ENCODE peak calls at places on chromosomes 6 and 20, in seven cellular contexts. One of them, this sample, is unnamed.

GRCh38 chr20:46021361-46022359 is 7.4 kb upstream of the SLC12A5 start:
- DNase-seq in HepG2: peak
- DNase-seq in H1: peak
- DNase-seq in HCT116: no peak
- DNase-seq in GM23338: peak
- DNase-seq in astrocyte: no peak
- DNase-seq in fibroblast of lung: no peak
- DNase-seq in this sample: no peak

GRCh38 chr6:26249959-26250805 is 114.8 kb upstream of the BTN3A2 start:
- DNase-seq in HepG2: peak
- DNase-seq in H1: no peak
- DNase-seq in HCT116: no peak
- DNase-seq in GM23338: peak
- DNase-seq in astrocyte: peak
- DNase-seq in fibroblast of lung: peak
- DNase-seq in this sample: no peak

GRCh38 chr20:6169251-6169650 is 46.4 kb upstream of the FERMT1 start:
- DNase-seq in HepG2: peak
- DNase-seq in H1: no peak
- DNase-seq in HCT116: no peak
- DNase-seq in GM23338: no peak
- DNase-seq in astrocyte: peak
- DNase-seq in fibroblast of lung: no peak
- DNase-seq in this sample: no peak

GRCh38 chr20:17786221-17786718 is 86.5 kb downstream of the BANF2 start:
- DNase-seq in HepG2: no peak
- DNase-seq in H1: no peak
- DNase-seq in HCT116: no peak
- DNase-seq in GM23338: no peak
- DNase-seq in astrocyte: peak
- DNase-seq in fibroblast of lung: peak
- DNase-seq in this sample: no peak

GRCh38 chr6:105432797-105433196 is 29.9 kb upstream of the PREP start:
- DNase-seq in HepG2: peak
- DNase-seq in H1: no peak
- DNase-seq in HCT116: peak
- DNase-seq in GM23338: peak
- DNase-seq in astrocyte: peak
- DNase-seq in fibroblast of lung: peak
- DNase-seq in this sample: no peak

GRCh38 chr6:117272886-117273285 is 7.5 kb downstream of the VGLL2 start:
- DNase-seq in HepG2: no peak
- DNase-seq in H1: no peak
- DNase-seq in HCT116: no peak
- DNase-seq in GM23338: no peak
- DNase-seq in astrocyte: no peak
- DNase-seq in fibroblast of lung: no peak
- DNase-seq in this sample: no peak

GRCh38 chr6:44624226-44624625 is 236.7 kb downstream of the CDC5L start:
- DNase-seq in HepG2: no peak
- DNase-seq in H1: no peak
- DNase-seq in HCT116: no peak
- DNase-seq in GM23338: peak
- DNase-seq in astrocyte: no peak
- DNase-seq in fibroblast of lung: no peak
- DNase-seq in this sample: no peak

GRCh38 chr6:328184-328670 is 35.9 kb downstream of the DUSP22 start:
- DNase-seq in HepG2: no peak
- DNase-seq in H1: no peak
- DNase-seq in HCT116: no peak
- DNase-seq in GM23338: no peak
- DNase-seq in astrocyte: peak
- DNase-seq in fibroblast of lung: peak
- DNase-seq in this sample: no peak

GRCh38 chr20:44394520-44395182 is 39.2 kb downstream of the HNF4A start:
- DNase-seq in HepG2: peak
- DNase-seq in H1: no peak
- DNase-seq in HCT116: no peak
- DNase-seq in GM23338: no peak
- DNase-seq in astrocyte: no peak
- DNase-seq in fibroblast of lung: peak
- DNase-seq in this sample: no peak

GRCh38 chr6:122653094-122653493 is 42.9 kb downstream of the PKIB start:
- DNase-seq in HepG2: peak
- DNase-seq in H1: no peak
- DNase-seq in HCT116: peak
- DNase-seq in GM23338: peak
- DNase-seq in astrocyte: peak
- DNase-seq in fibroblast of lung: no peak
- DNase-seq in this sample: no peak

GRCh38 chr6:52877168-52877567 is 32.3 kb downstream of the GSTA3 start:
- DNase-seq in HepG2: no peak
- DNase-seq in H1: no peak
- DNase-seq in HCT116: peak
- DNase-seq in GM23338: no peak
- DNase-seq in astrocyte: peak
- DNase-seq in fibroblast of lung: peak
- DNase-seq in this sample: no peak

GRCh38 chr20:53148764-53149163 is 176.6 kb downstream of the TSHZ2 start:
- DNase-seq in HepG2: no peak
- DNase-seq in H1: no peak
- DNase-seq in HCT116: no peak
- DNase-seq in GM23338: no peak
- DNase-seq in astrocyte: peak
- DNase-seq in fibroblast of lung: no peak
- DNase-seq in this sample: no peak

GRCh38 chr6:13391537-13391936 is 63.2 kb upstream of the TBC1D7 start:
- DNase-seq in HepG2: no peak
- DNase-seq in H1: no peak
- DNase-seq in HCT116: no peak
- DNase-seq in GM23338: no peak
- DNase-seq in astrocyte: no peak
- DNase-seq in fibroblast of lung: no peak
- DNase-seq in this sample: no peak

GRCh38 chr20:32191873-32192272 is 15.7 kb downstream of the PLAGL2 start:
- DNase-seq in HepG2: no peak
- DNase-seq in H1: no peak
- DNase-seq in HCT116: no peak
- DNase-seq in GM23338: no peak
- DNase-seq in astrocyte: peak
- DNase-seq in fibroblast of lung: no peak
- DNase-seq in this sample: no peak

GRCh38 chr6:25022140-25022553 is 86.4 kb upstream of the RIPOR2 start:
- DNase-seq in HepG2: no peak
- DNase-seq in H1: no peak
- DNase-seq in HCT116: no peak
- DNase-seq in GM23338: no peak
- DNase-seq in astrocyte: peak
- DNase-seq in fibroblast of lung: peak
- DNase-seq in this sample: no peak

GRCh38 chr6:56962451-56962850 is 7.5 kb downstream of the BEND6 start:
- DNase-seq in HepG2: no peak
- DNase-seq in H1: no peak
- DNase-seq in HCT116: no peak
- DNase-seq in GM23338: no peak
- DNase-seq in astrocyte: peak
- DNase-seq in fibroblast of lung: no peak
- DNase-seq in this sample: no peak

GRCh38 chr6:36827261-36828079 is 11.8 kb downstream of the CPNE5 start:
- DNase-seq in HepG2: no peak
- DNase-seq in H1: no peak
- DNase-seq in HCT116: no peak
- DNase-seq in GM23338: no peak
- DNase-seq in astrocyte: peak
- DNase-seq in fibroblast of lung: peak
- DNase-seq in this sample: no peak

GRCh38 chr6:123518441-123519190 is 118.1 kb downstream of the TRDN start:
- DNase-seq in HepG2: no peak
- DNase-seq in H1: no peak
- DNase-seq in HCT116: no peak
- DNase-seq in GM23338: no peak
- DNase-seq in astrocyte: no peak
- DNase-seq in fibroblast of lung: no peak
- DNase-seq in this sample: no peak

GRCh38 chr6:5109436-5109835 is 24.3 kb downstream of the PPP1R3G start:
- DNase-seq in HepG2: no peak
- DNase-seq in H1: no peak
- DNase-seq in HCT116: no peak
- DNase-seq in GM23338: no peak
- DNase-seq in astrocyte: no peak
- DNase-seq in fibroblast of lung: no peak
- DNase-seq in this sample: no peak

GRCh38 chr6:43942616-43943015 is 172.6 kb downstream of the VEGFA start:
- DNase-seq in HepG2: no peak
- DNase-seq in H1: no peak
- DNase-seq in HCT116: no peak
- DNase-seq in GM23338: no peak
- DNase-seq in astrocyte: no peak
- DNase-seq in fibroblast of lung: no peak
- DNase-seq in this sample: no peak

GRCh38 chr20:23228912-23229311 is 121.7 kb upstream of the NXT1 start:
- DNase-seq in HepG2: no peak
- DNase-seq in H1: no peak
- DNase-seq in HCT116: no peak
- DNase-seq in GM23338: no peak
- DNase-seq in astrocyte: peak
- DNase-seq in fibroblast of lung: peak
- DNase-seq in this sample: no peak

GRCh38 chr6:157223021-157223430 is 100.3 kb downstream of the TMEM242 start:
- DNase-seq in HepG2: no peak
- DNase-seq in H1: no peak
- DNase-seq in HCT116: no peak
- DNase-seq in GM23338: no peak
- DNase-seq in astrocyte: no peak
- DNase-seq in fibroblast of lung: peak
- DNase-seq in this sample: no peak

GRCh38 chr6:75349262-75349984 is 64.8 kb upstream of the TMEM30A start:
- DNase-seq in HepG2: no peak
- DNase-seq in H1: no peak
- DNase-seq in HCT116: no peak
- DNase-seq in GM23338: peak
- DNase-seq in astrocyte: peak
- DNase-seq in fibroblast of lung: peak
- DNase-seq in this sample: no peak
- TF ChIP-seq EZH2 in HepG2: no peak
- TF ChIP-seq EZH2 in H1: no peak
- TF ChIP-seq EZH2 in HCT116: no peak
- TF ChIP-seq EZH2 in GM23338: no peak
- TF ChIP-seq EZH2 in astrocyte: no peak
- TF ChIP-seq EZH2 in fibroblast of lung: no peak
- TF ChIP-seq EZH2 in this sample: no peak

GRCh38 chr6:41451515-41452163 is 94.5 kb upstream of the FOXP4 start:
- DNase-seq in HepG2: no peak
- DNase-seq in H1: no peak
- DNase-seq in HCT116: no peak
- DNase-seq in GM23338: no peak
- DNase-seq in astrocyte: no peak
- DNase-seq in fibroblast of lung: peak
- DNase-seq in this sample: no peak
- TF ChIP-seq EZH2 in HepG2: no peak
- TF ChIP-seq EZH2 in H1: no peak
- TF ChIP-seq EZH2 in HCT116: no peak
- TF ChIP-seq EZH2 in GM23338: no peak
- TF ChIP-seq EZH2 in astrocyte: no peak
- TF ChIP-seq EZH2 in fibroblast of lung: no peak
- TF ChIP-seq EZH2 in this sample: no peak

GRCh38 chr20:59578602-59579403 is 25.5 kb upstream of the PHACTR3 start:
- DNase-seq in HepG2: no peak
- DNase-seq in H1: no peak
- DNase-seq in HCT116: no peak
- DNase-seq in GM23338: no peak
- DNase-seq in astrocyte: no peak
- DNase-seq in fibroblast of lung: no peak
- DNase-seq in this sample: no peak

GRCh38 chr20:59576216-59576953 is 28.0 kb upstream of the PHACTR3 start:
- DNase-seq in HepG2: no peak
- DNase-seq in H1: no peak
- DNase-seq in HCT116: no peak
- DNase-seq in GM23338: peak
- DNase-seq in astrocyte: no peak
- DNase-seq in fibroblast of lung: no peak
- DNase-seq in this sample: no peak

GRCh38 chr20:59577037-59577808 is 27.1 kb upstream of the PHACTR3 start:
- DNase-seq in HepG2: no peak
- DNase-seq in H1: no peak
- DNase-seq in HCT116: no peak
- DNase-seq in GM23338: peak
- DNase-seq in astrocyte: no peak
- DNase-seq in fibroblast of lung: no peak
- DNase-seq in this sample: no peak

GRCh38 chr20:59579404-59580207 is 24.7 kb upstream of the PHACTR3 start:
- DNase-seq in HepG2: no peak
- DNase-seq in H1: no peak
- DNase-seq in HCT116: no peak
- DNase-seq in GM23338: no peak
- DNase-seq in astrocyte: no peak
- DNase-seq in fibroblast of lung: no peak
- DNase-seq in this sample: no peak

GRCh38 chr20:59577809-59578601 is 26.3 kb upstream of the PHACTR3 start:
- DNase-seq in HepG2: no peak
- DNase-seq in H1: no peak
- DNase-seq in HCT116: no peak
- DNase-seq in GM23338: no peak
- DNase-seq in astrocyte: no peak
- DNase-seq in fibroblast of lung: no peak
- DNase-seq in this sample: no peak
- TF ChIP-seq EZH2 in HepG2: no peak
- TF ChIP-seq EZH2 in H1: peak
- TF ChIP-seq EZH2 in HCT116: no peak
- TF ChIP-seq EZH2 in GM23338: peak
- TF ChIP-seq EZH2 in astrocyte: no peak
- TF ChIP-seq EZH2 in fibroblast of lung: no peak
- TF ChIP-seq EZH2 in this sample: no peak

GRCh38 chr6:99607416-99608036 is 893 bp downstream of the PRDM13 start:
- DNase-seq in HepG2: no peak
- DNase-seq in H1: no peak
- DNase-seq in HCT116: no peak
- DNase-seq in GM23338: no peak
- DNase-seq in astrocyte: no peak
- DNase-seq in fibroblast of lung: no peak
- DNase-seq in this sample: no peak

GRCh38 chr6:99605911-99606669 is 543 bp upstream of the PRDM13 start:
- DNase-seq in HepG2: no peak
- DNase-seq in H1: no peak
- DNase-seq in HCT116: no peak
- DNase-seq in GM23338: no peak
- DNase-seq in astrocyte: no peak
- DNase-seq in fibroblast of lung: no peak
- DNase-seq in this sample: no peak

GRCh38 chr6:99605074-99605726 is 1.4 kb upstream of the PRDM13 start:
- DNase-seq in HepG2: no peak
- DNase-seq in H1: no peak
- DNase-seq in HCT116: no peak
- DNase-seq in GM23338: peak
- DNase-seq in astrocyte: no peak
- DNase-seq in fibroblast of lung: no peak
- DNase-seq in this sample: no peak

GRCh38 chr6:99608059-99608885 is 1.6 kb downstream of the PRDM13 start:
- DNase-seq in HepG2: no peak
- DNase-seq in H1: no peak
- DNase-seq in HCT116: no peak
- DNase-seq in GM23338: peak
- DNase-seq in astrocyte: no peak
- DNase-seq in fibroblast of lung: no peak
- DNase-seq in this sample: no peak

GRCh38 chr6:99606670-99607415 is at the start of gene PRDM13:
- DNase-seq in HepG2: no peak
- DNase-seq in H1: no peak
- DNase-seq in HCT116: no peak
- DNase-seq in GM23338: peak
- DNase-seq in astrocyte: no peak
- DNase-seq in fibroblast of lung: no peak
- DNase-seq in this sample: no peak
- TF ChIP-seq EZH2 in HepG2: no peak
- TF ChIP-seq EZH2 in H1: peak
- TF ChIP-seq EZH2 in HCT116: no peak
- TF ChIP-seq EZH2 in GM23338: peak
- TF ChIP-seq EZH2 in astrocyte: peak
- TF ChIP-seq EZH2 in fibroblast of lung: peak
- TF ChIP-seq EZH2 in this sample: no peak